ENCODE peak calls at places on chromosomes 16 and 17, in nine cellular contexts. H, P, Y, V, O, N, A, B and C are unnamed samples. For H3K4me1, the result is how much of the 10 kb centered on the place peaks cover.

GRCh38 chr17:35780876-35781409 is 14.5 kb downstream of the MMP28 start:
- DNase-seq in H (no peak), P (no peak), Y (no peak), V (no peak), O (no peak), N (no peak), A (no peak), B (no peak), C (no peak)

GRCh38 chr17:56809106-56809819 is 24.5 kb downstream of the C17orf67 start:
- DNase-seq in H (no peak), P (no peak), Y (no peak), V (no peak), O (no peak), N (no peak), A (no peak), B (no peak), C (no peak)

GRCh38 chr16:3144331-3144881 is 9.6 kb downstream of the ZNF213 start:
- DNase-seq in H (no peak), P (no peak), Y (no peak), V (no peak), O (no peak), N (peak), A (no peak), B (no peak), C (no peak)

GRCh38 chr16:66473654-66474519 is 46.8 kb downstream of the BEAN1 start:
- DNase-seq in H (no peak), P (no peak), Y (no peak), V (peak), O (no peak), N (peak), A (no peak), B (no peak), C (peak)

GRCh38 chr16:69619514-69619913 is 53.7 kb downstream of the NFAT5 start:
- DNase-seq in H (no peak), P (no peak), Y (peak), V (no peak), O (no peak), N (no peak), A (no peak), B (no peak), C (no peak)

GRCh38 chr17:43814714-43815113 is 18.2 kb downstream of the MPP3 start:
- DNase-seq in H (no peak), P (no peak), Y (peak), V (peak), O (no peak), N (no peak), A (no peak), B (no peak), C (peak)

GRCh38 chr17:50613007-50613406 is 21.7 kb upstream of the ABCC3 start:
- DNase-seq in H (no peak), P (no peak), Y (no peak), V (no peak), O (no peak), N (no peak), A (no peak), B (no peak), C (peak)

GRCh38 chr17:42188749-42189650 is 3.7 kb upstream of the HCRT start:
- DNase-seq in H (no peak), P (no peak), Y (no peak), V (no peak), O (no peak), N (no peak), A (no peak), B (no peak), C (no peak)

GRCh38 chr17:17819561-17819995 is 17.2 kb downstream of the SREBF1 start:
- DNase-seq in H (peak), P (peak), Y (peak), V (peak), O (peak), N (peak), A (no peak), B (no peak), C (no peak)

GRCh38 chr16:88599092-88599733 is 29.0 kb downstream of the ZC3H18 start:
- DNase-seq in H (peak), P (peak), Y (peak), V (no peak), O (peak), N (peak), A (no peak), B (peak), C (no peak)

GRCh38 chr17:42555122-42555622 is 2.4 kb downstream of the HSD17B1 start:
- DNase-seq in H (no peak), P (no peak), Y (no peak), V (no peak), O (no peak), N (no peak), A (no peak), B (no peak), C (no peak)

GRCh38 chr16:76278086-76278485 is 885 bp downstream of the CNTNAP4 start:
- DNase-seq in H (no peak), P (no peak), Y (no peak), V (no peak), O (no peak), N (no peak), A (no peak), B (no peak), C (no peak)

GRCh38 chr17:80630721-80631120 is 86.1 kb downstream of the RPTOR start:
- DNase-seq in H (no peak), P (no peak), Y (no peak), V (no peak), O (no peak), N (no peak), A (no peak), B (no peak), C (no peak)

GRCh38 chr16:57544129-57544653 is 1.7 kb downstream of the ADGRG5 start:
- DNase-seq in H (peak), P (peak), Y (peak), V (no peak), O (peak), N (no peak), A (no peak), B (peak), C (no peak)

GRCh38 chr16:74573622-74574021 is 33.3 kb downstream of the GLG1 start:
- DNase-seq in H (no peak), P (no peak), Y (no peak), V (no peak), O (no peak), N (no peak), A (no peak), B (no peak), C (no peak)
- H3K4me1 ChIP-seq in H (under half), P (under half), Y (under half), V (under half), O (under half), N (under half), A (half or more), B (half or more), C (under half)

GRCh38 chr16:9050102-9050830 is 41.2 kb upstream of the HAPSTR1 start:
- DNase-seq in H (no peak), P (no peak), Y (peak), V (no peak), O (no peak), N (no peak), A (no peak), B (no peak), C (peak)
- TF ChIP-seq CTCF in H (no peak), P (no peak), Y (peak), V (peak), O (no peak), N (no peak), A (peak), B (no peak), C (peak)

DNA sequence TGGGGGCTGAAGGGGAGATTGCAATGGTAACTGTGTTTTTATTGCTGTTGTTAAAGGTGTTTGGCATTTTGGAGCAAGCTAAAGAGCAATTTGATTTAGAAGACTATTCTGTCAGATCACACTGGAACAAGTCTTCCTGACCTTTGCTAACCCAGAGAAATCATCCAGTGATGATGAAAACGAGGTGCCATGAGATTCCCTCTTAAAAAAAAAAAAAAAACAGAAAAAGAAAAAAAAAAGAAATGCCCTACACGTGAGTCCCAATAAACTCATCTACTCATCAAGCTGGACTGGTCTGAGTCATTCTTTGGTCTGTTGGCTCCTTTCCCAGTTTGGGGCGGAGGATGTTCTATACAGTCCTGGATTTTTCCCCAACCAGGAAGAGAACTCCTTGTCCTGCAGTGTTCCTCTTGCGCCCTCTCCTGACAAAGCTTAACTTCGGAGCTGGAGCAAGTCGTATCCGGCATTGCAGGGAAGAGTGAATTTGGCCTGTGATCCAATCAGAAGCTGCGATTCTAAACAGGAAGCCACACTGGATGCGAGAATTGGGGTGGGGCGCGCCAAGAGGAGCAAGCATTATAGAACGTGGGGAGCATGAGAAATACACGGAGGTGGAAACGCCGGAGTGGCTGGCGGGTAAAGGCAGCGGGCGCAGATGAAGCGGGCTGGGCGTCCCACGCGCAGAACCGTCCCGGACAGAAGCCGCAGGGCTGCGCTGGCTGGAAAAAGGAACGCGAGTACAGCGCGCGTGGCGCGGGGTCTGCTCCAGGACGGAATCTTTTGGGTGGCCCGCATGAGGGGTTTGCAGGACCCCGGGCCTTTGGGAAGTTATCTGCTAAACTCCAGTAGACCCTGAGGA is 22.4 kb upstream of the CRYM start:
- DNase-seq in H (peak), P (peak), Y (peak), V (peak), O (peak), N (peak), A (peak), B (peak), C (peak)
- H3K27ac ChIP-seq in H (peak), P (peak), Y (no peak), V (peak), O (peak), N (peak), A (peak), B (peak), C (peak)

GRCh38 chr17:27398691-27399090 is 57.6 kb upstream of the KSR1 start:
- DNase-seq in H (no peak), P (no peak), Y (no peak), V (no peak), O (no peak), N (no peak), A (no peak), B (no peak), C (no peak)

GRCh38 chr17:27403480-27404005 is 52.7 kb upstream of the KSR1 start:
- DNase-seq in H (no peak), P (no peak), Y (peak), V (no peak), O (no peak), N (no peak), A (no peak), B (no peak), C (no peak)

GRCh38 chr17:27407916-27408846 is 48.1 kb upstream of the KSR1 start:
- DNase-seq in H (no peak), P (peak), Y (peak), V (peak), O (no peak), N (no peak), A (peak), B (no peak), C (peak)

GRCh38 chr17:27400991-27401390 is 55.3 kb upstream of the KSR1 start:
- DNase-seq in H (no peak), P (no peak), Y (no peak), V (no peak), O (no peak), N (no peak), A (no peak), B (no peak), C (no peak)

DNA sequence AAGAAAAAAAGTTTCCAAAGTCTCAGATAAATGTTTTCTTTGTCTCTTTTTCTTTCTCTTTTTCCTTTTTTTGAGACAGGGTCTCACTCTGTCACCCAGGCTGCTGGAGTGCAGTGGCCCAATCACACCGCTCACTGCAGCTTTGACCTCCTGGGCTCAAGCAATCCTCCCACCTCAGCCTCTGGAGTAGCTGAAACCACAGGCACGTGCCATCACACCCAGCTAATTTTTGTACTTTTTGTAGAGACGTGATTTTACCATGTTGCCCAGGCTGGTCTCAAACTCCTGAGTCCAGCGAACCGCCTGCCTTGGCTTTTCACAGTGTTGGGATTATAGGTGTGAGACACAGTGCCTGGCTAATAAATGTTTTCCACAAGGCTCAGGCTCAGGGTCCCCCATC is 53.3 kb upstream of the KSR1 start:
- DNase-seq in H (no peak), P (no peak), Y (no peak), V (no peak), O (no peak), N (no peak), A (no peak), B (no peak), C (no peak)
- H3K4me1 ChIP-seq in H (under half), P (under half), Y (under half), V (under half), O (under half), N (under half), A (under half), B (under half), C (under half)